ENCODE peak calls at places on chromosomes 13 and 19, in four cellular contexts. Q is K562, P is A549, I is GM12878. K is an unnamed sample.

GRCh38 chr13:79786176-79786575 is 305.2 kb downstream of the NDFIP2 start:
- DNase-seq in Q (no peak), P (no peak), I (no peak), K (no peak)

GRCh38 chr13:27455331-27455855 is 5.0 kb upstream of the MTIF3 start:
- DNase-seq in P (no peak), I (no peak), Q (no peak), K (no peak)

GRCh38 chr13:93862259-93862658 is 617.2 kb downstream of the DCT start:
- DNase-seq in Q (no peak), P (no peak), I (no peak), K (no peak)

GRCh38 chr19:49439841-49440240 is 1.5 kb downstream of the SLC17A7 start:
- DNase-seq in P (no peak), Q (no peak), I (no peak), K (no peak)

GRCh38 chr19:50281491-50281890 is 47.7 kb downstream of the KCNC3 start:
- DNase-seq in I (no peak), P (no peak), Q (no peak), K (no peak)

GRCh38 chr13:68124437-68125086 is 894.4 kb upstream of the PCDH9 start:
- DNase-seq in Q (no peak), P (no peak), I (no peak), K (no peak)

GRCh38 chr19:45509692-45510015 is 2.4 kb downstream of the VASP start:
- DNase-seq in Q (no peak), I (no peak), P (no peak), K (no peak)

GRCh38 chr19:9871626-9872338 is 36.7 kb downstream of the PIN1 start:
- DNase-seq in P (no peak), I (no peak), Q (no peak), K (peak)

GRCh38 chr13:77449265-77449664 is 86.2 kb upstream of the SCEL start:
- DNase-seq in I (no peak), Q (no peak), P (no peak), K (no peak)

GRCh38 chr13:84812078-84812477 is 929.8 kb upstream of the SLITRK1 start:
- DNase-seq in Q (no peak), P (no peak), I (no peak), K (no peak)

GRCh38 chr13:25192936-25193335 is 20.8 kb upstream of the AMER2 start:
- DNase-seq in I (no peak), P (no peak), Q (no peak), K (no peak)

GRCh38 chr13:19961924-19962323 is 3.4 kb downstream of the ZMYM2 start:
- DNase-seq in P (no peak), I (no peak), Q (no peak), K (no peak)

GRCh38 chr13:35469781-35470380 is 6.6 kb downstream of the MAB21L1 start:
- DNase-seq in Q (no peak), P (no peak), I (no peak), K (no peak)

GRCh38 chr13:24271611-24272451 is 37.5 kb upstream of the C1QTNF9 start:
- DNase-seq in Q (no peak), P (no peak), I (peak), K (peak)

GRCh38 chr19:4557971-4558941 is 1.2 kb downstream of the SEMA6B start:
- DNase-seq in Q (peak), I (no peak), P (no peak), K (no peak)

GRCh38 chr19:362154-362553 is 17.6 kb upstream of the MIER2 start:
- DNase-seq in Q (no peak), P (no peak), I (no peak), K (no peak)

GRCh38 chr19:1406496-1406817 is 929 bp upstream of the DAZAP1 start:
- DNase-seq in I (peak), Q (no peak), P (no peak), K (no peak)
- TF ChIP-seq POLR2AphosphoS2 in I (no peak), Q (no peak), P (no peak), K (no peak)

GRCh38 chr13:40059540-40060232 is 404.2 kb downstream of the COG6 start:
- DNase-seq in I (peak), P (no peak), Q (no peak), K (no peak)

GRCh38 chr13:40058757-40059236 is 403.3 kb downstream of the COG6 start:
- DNase-seq in P (no peak), Q (no peak), I (peak), K (no peak)

GRCh38 chr13:40063278-40063698 is 407.8 kb downstream of the COG6 start:
- DNase-seq in I (no peak), P (no peak), Q (no peak), K (no peak)

GRCh38 chr13:40061466-40062450 is 406.3 kb downstream of the COG6 start:
- DNase-seq in P (no peak), Q (no peak), I (no peak), K (no peak)

DNA sequence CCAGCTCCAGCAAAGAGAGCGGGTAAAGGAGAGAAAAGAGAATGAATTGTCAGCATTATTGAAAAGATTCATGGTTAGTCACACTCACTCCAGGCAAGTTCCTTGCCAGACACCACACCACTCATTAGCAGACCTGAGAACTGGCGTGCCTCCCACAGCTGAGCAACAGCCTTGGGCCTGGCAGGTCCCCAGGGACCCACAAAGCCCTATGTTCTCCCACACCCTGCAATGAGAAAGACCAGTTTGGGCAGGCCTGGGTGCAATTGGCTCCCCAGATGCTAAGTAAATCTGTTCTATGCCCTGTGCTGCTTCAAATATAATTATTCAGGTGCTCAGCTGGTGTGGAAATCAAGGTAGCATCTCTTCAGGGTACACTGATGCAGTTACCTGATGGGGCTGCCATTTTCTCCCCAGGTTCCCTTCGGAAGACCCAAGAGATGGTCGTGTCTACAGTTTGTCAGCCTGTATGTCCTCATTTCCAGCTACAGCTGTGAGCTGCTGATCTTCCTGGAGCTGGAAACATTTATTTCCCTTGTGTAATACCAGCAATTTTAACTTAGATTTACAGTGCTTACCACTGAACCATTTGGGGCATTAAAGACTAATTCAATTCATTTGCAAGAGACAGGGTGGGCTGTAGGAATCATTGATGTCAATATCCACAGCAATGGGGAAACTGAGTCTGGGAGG is 405.0 kb downstream of the COG6 start:
- DNase-seq in I (peak), P (no peak), Q (no peak), K (no peak)
- TF ChIP-seq POLR2AphosphoS2 in I (peak), P (no peak), Q (no peak), K (no peak)

GRCh38 chr19:31334849-31335624 is 14.2 kb downstream of the TSHZ3 start:
- DNase-seq in P (no peak), I (no peak), Q (no peak), K (no peak)
- TF ChIP-seq POLR2AphosphoS2 in P (no peak), I (no peak), Q (no peak), K (no peak)

GRCh38 chr19:2984196-2984490 is 6.8 kb downstream of the TLE6 start:
- DNase-seq in P (no peak), I (no peak), Q (no peak), K (no peak)
- TF ChIP-seq POLR2AphosphoS2 in P (no peak), I (no peak), Q (no peak), K (no peak)

DNA sequence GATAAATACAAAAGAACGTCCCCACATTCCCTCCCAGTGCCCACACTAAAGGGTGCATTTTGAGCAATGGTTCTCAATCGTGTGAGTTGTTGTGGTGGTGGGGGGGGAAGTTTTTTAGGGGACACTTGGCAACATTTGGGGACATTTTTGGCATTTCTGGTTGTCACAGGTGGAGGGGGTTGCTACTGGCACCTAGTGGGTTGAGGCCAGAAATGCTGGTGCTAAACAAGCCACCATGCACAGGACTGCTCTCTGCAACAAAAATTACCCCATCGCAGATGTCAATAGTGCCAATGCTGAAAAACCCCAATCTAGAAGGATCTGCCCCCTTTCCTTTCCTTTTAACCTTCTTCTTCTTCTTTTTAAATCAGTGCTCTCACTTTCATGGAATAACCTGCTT is 453.3 kb downstream of the TSHZ3 start:
- DNase-seq in Q (no peak), P (no peak), I (no peak), K (no peak)
- TF ChIP-seq POLR2AphosphoS2 in Q (no peak), P (no peak), I (no peak), K (no peak)